ENCODE peak calls at places on chromosomes 13 and 19, in nine cellular contexts. E is lower lobe of right lung; C is right cardiac atrium; B is Peyer's patch; W is cardiac muscle cell; G is GM23248; S is CD8-positive, alpha-beta T cell; P is heart right ventricle; H is tibial artery. Y is an unnamed sample.

GRCh38 chr13:20351279-20352022 is 119.3 kb upstream of the GJB6 start:
- DNase-seq in E (no peak), C (no peak), B (no peak), W (peak; percentile 87), G (peak; percentile 78), S (no peak), P (no peak), H (no peak), Y (no peak)

GRCh38 chr19:2744113-2744512 is 4.3 kb upstream of the SLC39A3 start:
- DNase-seq in E (no peak), C (no peak), B (no peak), W (no peak), G (no peak), S (no peak), P (no peak), H (no peak), Y (no peak)

GRCh38 chr13:98014766-98015165 is 61.3 kb downstream of the IPO5 start:
- DNase-seq in E (no peak), C (no peak), B (no peak), W (peak; percentile 84), G (peak; percentile 93), S (no peak), P (no peak), H (no peak), Y (no peak)

GRCh38 chr19:30653646-30654386 is 281.6 kb downstream of the ZNF536 start:
- DNase-seq in E (no peak), C (no peak), B (no peak), W (no peak), G (no peak), S (no peak), P (no peak), H (no peak), Y (no peak)

GRCh38 chr13:100063333-100063732 is 25.6 kb upstream of the PCCA start:
- DNase-seq in E (no peak), C (no peak), B (no peak), W (peak; percentile 80), G (peak; percentile 9), S (no peak), P (no peak), H (no peak), Y (no peak)

GRCh38 chr19:8333771-8334457 is 9.1 kb downstream of the KANK3 start:
- DNase-seq in E (no peak), C (no peak), B (no peak), W (no peak), G (no peak), S (no peak), P (no peak), H (no peak), Y (no peak)

GRCh38 chr19:8371011-8371804 is 7.3 kb downstream of the ANGPTL4 start:
- DNase-seq in E (peak; percentile 43), C (peak; percentile 51), B (no peak), W (no peak), G (no peak), S (no peak), P (no peak), H (no peak), Y (no peak)

GRCh38 chr13:97125810-97126738 is 96.1 kb upstream of the MBNL2 start:
- DNase-seq in E (no peak), C (no peak), B (no peak), W (peak; percentile 54), G (peak; percentile 76), S (no peak), P (no peak), H (no peak), Y (no peak)

GRCh38 chr19:6509118-6509971 is 7.2 kb upstream of the TUBB4A start:
- DNase-seq in E (peak; percentile 60), C (no peak), B (no peak), W (no peak), G (peak; percentile 40), S (no peak), P (no peak), H (no peak), Y (peak; percentile 84)

GRCh38 chr13:40406405-40407138 is 259.9 kb downstream of the FOXO1 start:
- DNase-seq in E (no peak), C (no peak), B (no peak), W (peak; percentile 85), G (peak; percentile 75), S (no peak), P (no peak), H (no peak), Y (no peak)

GRCh38 chr13:100396771-100397170 is 191.8 kb downstream of the GGACT start:
- DNase-seq in E (no peak), C (no peak), B (no peak), W (no peak), G (no peak), S (no peak), P (no peak), H (no peak), Y (no peak)

GRCh38 chr19:33297401-33298145 is 4.8 kb downstream of the CEBPA start:
- DNase-seq in E (no peak), C (no peak), B (no peak), W (no peak), G (no peak), S (no peak), P (no peak), H (no peak), Y (peak; percentile 55)

GRCh38 chr19:33506498-33506897 is 15.1 kb downstream of the PEPD start:
- DNase-seq in E (no peak), C (no peak), B (no peak), W (no peak), G (no peak), S (no peak), P (no peak), H (no peak), Y (no peak)

GRCh38 chr13:27774169-27774568 is 18.1 kb upstream of the GSX1 start:
- DNase-seq in E (no peak), C (no peak), B (peak; percentile 23), W (no peak), G (no peak), S (no peak), P (no peak), H (no peak), Y (no peak)

GRCh38 chr19:17877696-17878095 is 6.0 kb downstream of the SLC5A5 start:
- DNase-seq in E (no peak), C (no peak), B (no peak), W (no peak), G (no peak), S (no peak), P (no peak), H (no peak), Y (no peak)

GRCh38 chr13:34412817-34413365 is 529.2 kb upstream of the NBEA start:
- DNase-seq in E (no peak), C (no peak), B (no peak), W (no peak), G (peak; percentile 48), S (no peak), P (no peak), H (no peak), Y (no peak)

GRCh38 chr19:35959040-35959967 is 23.1 kb downstream of the LRFN3 start:
- DNase-seq in E (peak; percentile 83), C (no peak), B (peak; percentile 66), W (no peak), G (peak; percentile 68), S (peak; percentile 77), P (peak; percentile 49), H (no peak), Y (peak; percentile 88)

GRCh38 chr13:27182844-27183497 is 11.4 kb upstream of the USP12 start:
- DNase-seq in E (no peak), C (peak; percentile 78), B (no peak), W (peak; percentile 79), G (peak; percentile 97), S (no peak), P (peak; percentile 41), H (peak; percentile 85), Y (no peak)

GRCh38 chr19:29533578-29534544 is 8.1 kb downstream of the VSTM2B start:
- DNase-seq in E (no peak), C (no peak), B (no peak), W (no peak), G (no peak), S (no peak), P (no peak), H (peak; percentile 51), Y (peak; percentile 44)
- H3K4me3 ChIP-seq in E (no peak overlapping the region), C (no peak overlapping the region), B (no peak overlapping the region), W (no peak overlapping the region), G (no peak overlapping the region), S (no peak overlapping the region), P (no peak overlapping the region), H (no peak overlapping the region), Y (no peak overlapping the region)

DNA sequence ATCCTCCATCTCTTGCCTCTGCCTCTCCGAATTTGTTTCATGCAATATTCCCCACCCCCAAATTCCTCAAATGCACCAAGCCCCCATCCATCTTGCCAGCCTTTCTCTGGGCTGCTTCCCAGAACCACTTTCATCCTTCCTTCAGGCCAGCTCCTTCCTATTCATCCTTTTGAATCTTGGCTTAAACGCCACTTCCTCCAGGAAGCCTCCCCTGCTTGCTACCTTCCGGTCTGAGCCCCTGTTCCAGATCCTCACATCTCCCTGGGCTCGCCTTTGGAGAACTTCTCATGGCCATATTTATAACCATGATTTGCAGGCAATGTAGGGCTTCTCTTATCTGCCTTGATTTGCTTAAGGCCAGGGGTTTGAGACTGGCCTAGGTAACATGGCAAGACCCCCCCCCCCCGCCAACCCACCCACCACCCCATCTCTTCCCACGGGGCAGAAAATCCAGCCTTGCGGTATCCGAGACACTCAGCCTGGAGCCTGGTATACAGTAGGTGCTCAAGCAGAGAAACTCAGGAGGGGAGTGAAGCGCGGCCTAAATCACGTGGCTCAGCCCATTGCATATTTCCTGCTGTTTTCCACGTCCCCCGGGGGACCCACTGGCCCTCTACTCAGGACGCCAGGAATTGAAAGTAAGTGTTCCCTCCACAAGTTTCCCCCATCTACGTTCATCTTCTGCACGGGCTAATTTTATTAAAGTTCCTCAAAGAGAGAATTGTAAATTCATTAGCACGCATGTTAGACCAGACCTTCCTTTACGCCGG is 151.9 kb downstream of the PTPRS start:
- DNase-seq in E (no peak), C (no peak), B (no peak), W (no peak), G (no peak), S (no peak), P (no peak), H (no peak), Y (no peak)
- H3K27ac ChIP-seq in E (no peak overlapping the region), C (no peak overlapping the region), B (no peak overlapping the region), W (no peak overlapping the region), G (no peak overlapping the region), S (no peak overlapping the region), P (no peak overlapping the region), H (no peak overlapping the region), Y (no peak overlapping the region)

GRCh38 chr19:48715681-48716171 is 3.8 kb downstream of the MAMSTR start:
- DNase-seq in E (no peak), C (peak; percentile 40), B (no peak), W (no peak), G (peak; percentile 41), S (no peak), P (no peak), H (no peak), Y (no peak)
- H3K4me3 ChIP-seq in E (peak overlapping the region; percentile 38), C (no peak overlapping the region), B (no peak overlapping the region), W (no peak overlapping the region), G (peak overlapping the region; percentile 77), S (no peak overlapping the region), P (peak overlapping the region; percentile 58), H (no peak overlapping the region), Y (peak overlapping the region; percentile 77)

GRCh38 chr13:22454586-22454985 is 726.2 kb upstream of the SGCG start:
- DNase-seq in E (no peak), C (no peak), B (no peak), W (no peak), G (no peak), S (no peak), P (no peak), H (no peak), Y (no peak)
- H3K27ac ChIP-seq in E (no peak overlapping the region), C (no peak overlapping the region), B (no peak overlapping the region), W (no peak overlapping the region), G (no peak overlapping the region), S (no peak overlapping the region), P (no peak overlapping the region), H (no peak overlapping the region), Y (no peak overlapping the region)

Y was measured in upper lobe of right lung.